ENCODE peak calls at places on chromosomes 6 and 20, in nine cellular contexts. Q, W, A, C, H, O, J, K and P are unnamed samples.

GRCh38 chr6:111662794-111663231 is 57.1 kb upstream of the TRAF3IP2 start:
- DNase-seq in W (no peak), C (no peak), K (peak; percentile 67), H (no peak), Q (peak; percentile 9), A (no peak), J (no peak), O (peak; percentile 44), P (no peak)

GRCh38 chr6:2900821-2901644 is 2.1 kb downstream of the SERPINB9 start:
- DNase-seq in O (peak; percentile 9), C (no peak), W (no peak), A (no peak), Q (no peak), K (no peak), H (no peak), J (no peak), P (no peak)

GRCh38 chr6:126134491-126134890 is 148.2 kb downstream of the TRMT11 start:
- DNase-seq in J (no peak), W (no peak), C (no peak), H (no peak), O (no peak), Q (no peak), A (no peak), K (no peak), P (no peak)

GRCh38 chr20:16256981-16257380 is 316.3 kb downstream of the KIF16B start:
- DNase-seq in O (no peak), K (no peak), H (no peak), J (no peak), C (no peak), A (no peak), Q (no peak), W (no peak), P (no peak)

GRCh38 chr20:60791823-60792222 is 460.2 kb upstream of the CDH4 start:
- DNase-seq in J (no peak), O (no peak), A (no peak), C (no peak), K (no peak), W (no peak), Q (no peak), H (no peak), P (no peak)

GRCh38 chr6:75727206-75727605 is 21.8 kb upstream of the MYO6 start:
- DNase-seq in W (no peak), O (no peak), H (no peak), Q (no peak), A (no peak), K (no peak), J (no peak), C (peak; percentile 39), P (no peak)

GRCh38 chr6:8628063-8628462 is 192.7 kb upstream of the SLC35B3 start:
- DNase-seq in W (no peak), O (no peak), H (no peak), A (no peak), Q (no peak), J (no peak), K (no peak), C (no peak), P (no peak)

GRCh38 chr20:6533828-6534388 is 233.6 kb upstream of the BMP2 start:
- DNase-seq in H (no peak), W (peak; percentile 4), A (peak; percentile 54), K (no peak), O (peak; percentile 73), C (no peak), J (peak; percentile 35), Q (no peak), P (peak; percentile 12)

GRCh38 chr6:127561660-127562059 is 15.3 kb upstream of the C6orf58 start:
- DNase-seq in W (no peak), Q (no peak), A (no peak), J (peak; percentile 47), C (no peak), H (peak; percentile 46), K (no peak), O (no peak), P (no peak)

GRCh38 chr20:40481743-40482458 is 207.1 kb downstream of the MAFB start:
- DNase-seq in H (no peak), C (peak; percentile 33), J (no peak), A (no peak), O (no peak), K (no peak), W (no peak), Q (no peak), P (no peak)

GRCh38 chr20:1345030-1345755 is 16.3 kb upstream of the SDCBP2 start:
- DNase-seq in W (no peak), C (no peak), H (no peak), K (no peak), Q (no peak), J (no peak), A (no peak), O (peak; percentile 38), P (no peak)

GRCh38 chr6:10725716-10726115 is 2.8 kb downstream of the TMEM14C start:
- DNase-seq in H (no peak), W (no peak), Q (no peak), C (no peak), O (no peak), K (no peak), A (no peak), J (no peak), P (no peak)

GRCh38 chr6:70538364-70538763 is 28.4 kb upstream of the SDHAF4 start:
- DNase-seq in K (no peak), O (no peak), Q (no peak), W (no peak), J (no peak), A (no peak), H (no peak), C (peak; percentile 58), P (no peak)

GRCh38 chr6:75230484-75231325 is 12.9 kb downstream of the COX7A2 start:
- DNase-seq in A (peak; percentile 66), W (peak; percentile 86), J (peak; percentile 51), O (peak; percentile 81), K (peak; percentile 36), H (peak; percentile 44), Q (no peak), C (no peak), P (peak; percentile 77)

GRCh38 chr20:9223296-9223695 is 154.4 kb downstream of the PLCB4 start:
- DNase-seq in A (no peak), Q (no peak), H (no peak), W (no peak), O (no peak), J (no peak), K (no peak), C (peak; percentile 50), P (no peak)

GRCh38 chr6:52499681-52500239 is 77.1 kb downstream of the TRAM2 start:
- DNase-seq in C (no peak), Q (no peak), K (no peak), H (no peak), A (no peak), W (no peak), O (no peak), J (no peak), P (no peak)

GRCh38 chr20:4187147-4187546 is 171.8 kb upstream of the RNF24 start:
- DNase-seq in J (no peak), K (no peak), Q (no peak), C (no peak), A (no peak), W (no peak), H (no peak), O (no peak), P (no peak)

GRCh38 chr20:41009960-41010359 is 18.7 kb upstream of the TOP1 start:
- DNase-seq in W (no peak), O (no peak), K (no peak), C (no peak), A (no peak), Q (no peak), H (no peak), J (no peak), P (peak; percentile 46)

GRCh38 chr6:43220439-43220951 is 8.8 kb downstream of the DNPH1 start:
- DNase-seq in Q (no peak), J (no peak), A (no peak), H (no peak), C (no peak), O (no peak), K (no peak), W (no peak), P (no peak)

GRCh38 chr6:97207383-97207782 is 75.6 kb downstream of the MMS22L start:
- DNase-seq in K (no peak), C (no peak), J (no peak), H (no peak), O (no peak), W (no peak), A (no peak), Q (no peak), P (no peak)

GRCh38 chr6:159788276-159788675 is 1.1 kb downstream of the TCP1 start:
- DNase-seq in W (no peak), C (peak; percentile 21), O (peak; percentile 16), H (no peak), K (no peak), J (no peak), Q (peak; percentile 48), A (peak; percentile 13), P (no peak)
- TF ChIP-seq EZH2phosphoT487 in W (no peak), C (no peak), O (no peak), H (no peak), K (no peak), J (no peak), Q (no peak), A (no peak), P (no peak)

GRCh38 chr6:12200025-12200424 is 90.1 kb upstream of the EDN1 start:
- DNase-seq in H (no peak), K (no peak), A (no peak), Q (no peak), O (no peak), C (no peak), W (no peak), J (no peak), P (no peak)

GRCh38 chr6:12198851-12199250 is 91.3 kb upstream of the EDN1 start:
- DNase-seq in Q (no peak), W (no peak), O (no peak), J (no peak), H (no peak), C (no peak), K (no peak), A (no peak), P (no peak)

GRCh38 chr6:12208190-12208589 is 82.0 kb upstream of the EDN1 start:
- DNase-seq in W (no peak), H (no peak), K (no peak), C (no peak), J (peak; percentile 27), O (peak; percentile 34), Q (no peak), A (no peak), P (no peak)

GRCh38 chr6:12203001-12203400 is 87.2 kb upstream of the EDN1 start:
- DNase-seq in O (no peak), W (peak; percentile 73), C (no peak), Q (no peak), K (no peak), H (no peak), J (no peak), A (peak; percentile 31), P (peak; percentile 65)
- TF ChIP-seq EZH2phosphoT487 in O (no peak), W (no peak), C (no peak), Q (no peak), K (no peak), H (no peak), J (no peak), A (no peak), P (no peak)

GRCh38 chr20:63097336-63097831 is 90.6 kb upstream of the BHLHE23 start:
- DNase-seq in Q (no peak), O (no peak), H (no peak), W (no peak), K (no peak), A (no peak), J (no peak), C (no peak), P (no peak)
- TF ChIP-seq EZH2phosphoT487 in Q (no peak), O (no peak), H (no peak), W (no peak), K (no peak), A (no peak), J (no peak), C (no peak), P (no peak)

GRCh38 chr6:109441069-109441816 is 719 bp downstream of the SMPD2 start:
- DNase-seq in J (peak; percentile 37), C (peak; percentile 31), Q (peak; percentile 42), H (no peak), O (peak; percentile 79), W (peak; percentile 83), K (peak; percentile 69), A (peak; percentile 75), P (peak; percentile 84)
- TF ChIP-seq EZH2phosphoT487 in J (no peak), C (no peak), Q (no peak), H (no peak), O (no peak), W (no peak), K (no peak), A (no peak), P (no peak)